ENCODE peak calls at places on chromosomes 2 and 18, in six cellular contexts. One of them, this sample, is unnamed.

GRCh38 chr18:25310045-25310444 is 41.9 kb downstream of the ZNF521 start:
- DNase-seq in left lung: no peak
- DNase-seq in tibial artery: no peak
- DNase-seq in mucosa of descending colon: no peak
- DNase-seq in heart right ventricle: no peak
- DNase-seq in CD8-positive, alpha-beta memory T cell: no peak
- DNase-seq in this sample: no peak

GRCh38 chr18:77132369-77133050 is at the start of gene MBP:
- DNase-seq in mucosa of descending colon: peak; percentile 95
- DNase-seq in left lung: peak; percentile 84
- DNase-seq in CD8-positive, alpha-beta memory T cell: peak; percentile 66
- DNase-seq in tibial artery: peak; percentile 83
- DNase-seq in heart right ventricle: peak; percentile 59
- DNase-seq in this sample: peak; percentile 91

GRCh38 chr2:72138921-72139381 is 8.7 kb downstream of the CYP26B1 start:
- DNase-seq in heart right ventricle: no peak
- DNase-seq in tibial artery: peak; percentile 69
- DNase-seq in mucosa of descending colon: peak; percentile 34
- DNase-seq in left lung: peak; percentile 23
- DNase-seq in CD8-positive, alpha-beta memory T cell: no peak
- DNase-seq in this sample: peak; percentile 48

GRCh38 chr2:122094557-122094956 is 339.1 kb downstream of the TSN start:
- DNase-seq in tibial artery: no peak
- DNase-seq in left lung: no peak
- DNase-seq in heart right ventricle: no peak
- DNase-seq in CD8-positive, alpha-beta memory T cell: no peak
- DNase-seq in mucosa of descending colon: no peak
- DNase-seq in this sample: no peak

GRCh38 chr2:61889212-61889956 is 928 bp upstream of the CCT4 start:
- DNase-seq in left lung: peak; percentile 35
- DNase-seq in heart right ventricle: peak; percentile 19
- DNase-seq in CD8-positive, alpha-beta memory T cell: no peak
- DNase-seq in tibial artery: peak; percentile 66
- DNase-seq in mucosa of descending colon: peak; percentile 63
- DNase-seq in this sample: no peak

GRCh38 chr2:196143641-196144236 is 27.6 kb downstream of the STK17B start:
- DNase-seq in heart right ventricle: no peak
- DNase-seq in mucosa of descending colon: no peak
- DNase-seq in CD8-positive, alpha-beta memory T cell: no peak
- DNase-seq in tibial artery: no peak
- DNase-seq in left lung: no peak
- DNase-seq in this sample: no peak

GRCh38 chr2:74459377-74460118 is 1.3 kb downstream of the WBP1 start:
- DNase-seq in heart right ventricle: no peak
- DNase-seq in CD8-positive, alpha-beta memory T cell: no peak
- DNase-seq in left lung: no peak
- DNase-seq in tibial artery: no peak
- DNase-seq in mucosa of descending colon: no peak
- DNase-seq in this sample: no peak

GRCh38 chr2:235810297-235810696 is 316.5 kb downstream of the AGAP1 start:
- DNase-seq in CD8-positive, alpha-beta memory T cell: no peak
- DNase-seq in tibial artery: no peak
- DNase-seq in heart right ventricle: no peak
- DNase-seq in mucosa of descending colon: no peak
- DNase-seq in left lung: no peak
- DNase-seq in this sample: no peak

GRCh38 chr2:8542381-8543064 is 139.3 kb upstream of the ID2 start:
- DNase-seq in left lung: no peak
- DNase-seq in mucosa of descending colon: no peak
- DNase-seq in heart right ventricle: no peak
- DNase-seq in tibial artery: peak; percentile 57
- DNase-seq in CD8-positive, alpha-beta memory T cell: no peak
- DNase-seq in this sample: no peak

GRCh38 chr18:44945847-44946490 is 265.3 kb downstream of the SETBP1 start:
- DNase-seq in heart right ventricle: no peak
- DNase-seq in tibial artery: no peak
- DNase-seq in left lung: no peak
- DNase-seq in mucosa of descending colon: no peak
- DNase-seq in CD8-positive, alpha-beta memory T cell: no peak
- DNase-seq in this sample: no peak

GRCh38 chr2:73156539-73157124 is 43.9 kb upstream of the RAB11FIP5 start:
- DNase-seq in CD8-positive, alpha-beta memory T cell: peak; percentile 20
- DNase-seq in left lung: peak; percentile 52
- DNase-seq in heart right ventricle: peak; percentile 66
- DNase-seq in tibial artery: peak; percentile 71
- DNase-seq in mucosa of descending colon: peak; percentile 60
- DNase-seq in this sample: peak; percentile 74

GRCh38 chr2:17915099-17915498 is 36.6 kb downstream of the KCNS3 start:
- DNase-seq in CD8-positive, alpha-beta memory T cell: no peak
- DNase-seq in heart right ventricle: no peak
- DNase-seq in mucosa of descending colon: no peak
- DNase-seq in left lung: no peak
- DNase-seq in tibial artery: no peak
- DNase-seq in this sample: no peak

DNA sequence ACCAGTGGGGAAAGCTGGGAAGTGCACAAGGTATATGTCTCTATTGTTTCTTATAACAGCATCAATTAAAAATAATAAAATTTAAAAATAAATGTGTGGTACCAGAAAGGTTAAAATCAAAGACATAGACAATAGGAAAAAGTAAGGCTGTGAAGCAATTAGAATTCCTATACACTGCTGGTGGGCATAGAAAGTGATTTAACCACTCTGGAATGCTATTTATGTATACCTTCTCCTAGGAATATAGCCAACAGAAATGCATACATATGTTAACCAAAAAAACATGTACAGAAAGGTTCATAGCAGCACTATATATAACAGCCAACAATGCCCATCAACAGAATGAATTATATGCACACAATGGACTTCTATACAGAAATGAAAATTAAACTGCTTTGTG is 43.0 kb downstream of the WDSUB1 start:
- DNase-seq in mucosa of descending colon: no peak
- DNase-seq in left lung: no peak
- DNase-seq in heart right ventricle: no peak
- DNase-seq in tibial artery: no peak
- DNase-seq in CD8-positive, alpha-beta memory T cell: no peak
- DNase-seq in this sample: no peak
- H3K36me3 ChIP-seq in mucosa of descending colon: no peaks in the 10 kb centered on the region
- H3K36me3 ChIP-seq in left lung: peaks cover 66% of the 10 kb centered on the region
- H3K36me3 ChIP-seq in heart right ventricle: peaks cover 90% of the 10 kb centered on the region
- H3K36me3 ChIP-seq in tibial artery: peaks cover 73% of the 10 kb centered on the region
- H3K36me3 ChIP-seq in CD8-positive, alpha-beta memory T cell: no peaks in the 10 kb centered on the region
- H3K36me3 ChIP-seq in this sample: no peaks in the 10 kb centered on the region

GRCh38 chr2:86021396-86022378 is 84.0 kb downstream of the POLR1A start:
- DNase-seq in CD8-positive, alpha-beta memory T cell: no peak
- DNase-seq in tibial artery: peak; percentile 48
- DNase-seq in left lung: peak; percentile 27
- DNase-seq in heart right ventricle: no peak
- DNase-seq in mucosa of descending colon: no peak
- DNase-seq in this sample: peak; percentile 35
- H3K36me3 ChIP-seq in CD8-positive, alpha-beta memory T cell: no peaks in the 10 kb centered on the region
- H3K36me3 ChIP-seq in tibial artery: peaks cover 3% of the 10 kb centered on the region
- H3K36me3 ChIP-seq in left lung: peaks cover 28% of the 10 kb centered on the region
- H3K36me3 ChIP-seq in heart right ventricle: peaks cover 23% of the 10 kb centered on the region
- H3K36me3 ChIP-seq in mucosa of descending colon: no peaks in the 10 kb centered on the region
- H3K36me3 ChIP-seq in this sample: no peaks in the 10 kb centered on the region

DNA sequence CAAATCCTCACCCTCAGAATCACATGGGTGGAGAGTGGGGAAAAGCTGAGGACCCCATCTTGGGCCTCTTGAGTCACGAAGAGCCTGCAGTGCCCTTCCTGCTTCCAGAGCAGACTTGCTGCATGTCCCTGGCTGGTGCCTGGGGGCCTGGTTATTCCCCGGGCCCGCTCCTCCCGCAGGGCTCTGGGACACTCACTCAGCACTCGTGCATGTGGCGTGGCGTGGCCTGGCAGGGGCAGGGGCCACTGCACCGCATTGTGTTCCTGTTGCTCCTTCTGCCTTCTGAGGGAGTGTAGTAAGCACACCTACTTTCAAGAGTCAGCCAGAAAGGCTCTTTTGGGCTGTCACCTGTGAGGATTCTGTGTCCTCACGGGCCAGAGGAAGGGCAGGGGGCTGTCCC is 17.4 kb upstream of the MZT2A start:
- DNase-seq in heart right ventricle: no peak
- DNase-seq in left lung: no peak
- DNase-seq in mucosa of descending colon: no peak
- DNase-seq in tibial artery: no peak
- DNase-seq in CD8-positive, alpha-beta memory T cell: no peak
- DNase-seq in this sample: no peak
- H3K36me3 ChIP-seq in heart right ventricle: peaks cover 90% of the 10 kb centered on the region
- H3K36me3 ChIP-seq in left lung: peaks cover 97% of the 10 kb centered on the region
- H3K36me3 ChIP-seq in mucosa of descending colon: no peaks in the 10 kb centered on the region
- H3K36me3 ChIP-seq in tibial artery: peaks cover 14% of the 10 kb centered on the region
- H3K36me3 ChIP-seq in CD8-positive, alpha-beta memory T cell: peaks cover 11% of the 10 kb centered on the region
- H3K36me3 ChIP-seq in this sample: peaks cover 27% of the 10 kb centered on the region

GRCh38 chr2:32404691-32405090 is 47.9 kb downstream of the BIRC6 start:
- DNase-seq in left lung: no peak
- DNase-seq in mucosa of descending colon: no peak
- DNase-seq in CD8-positive, alpha-beta memory T cell: no peak
- DNase-seq in tibial artery: no peak
- DNase-seq in heart right ventricle: no peak
- DNase-seq in this sample: no peak
- H3K36me3 ChIP-seq in left lung: peaks cover 86% of the 10 kb centered on the region
- H3K36me3 ChIP-seq in mucosa of descending colon: no peaks in the 10 kb centered on the region
- H3K36me3 ChIP-seq in CD8-positive, alpha-beta memory T cell: peaks cover 4% of the 10 kb centered on the region
- H3K36me3 ChIP-seq in tibial artery: peaks cover 17% of the 10 kb centered on the region
- H3K36me3 ChIP-seq in heart right ventricle: peaks cover 100% of the 10 kb centered on the region
- H3K36me3 ChIP-seq in this sample: peaks cover 23% of the 10 kb centered on the region

GRCh38 chr2:173958198-173958846 is 6.9 kb downstream of the SP3 start:
- DNase-seq in tibial artery: no peak
- DNase-seq in heart right ventricle: no peak
- DNase-seq in CD8-positive, alpha-beta memory T cell: no peak
- DNase-seq in mucosa of descending colon: no peak
- DNase-seq in left lung: no peak
- DNase-seq in this sample: no peak

GRCh38 chr2:173957517-173957916 is 7.7 kb downstream of the SP3 start:
- DNase-seq in left lung: no peak
- DNase-seq in CD8-positive, alpha-beta memory T cell: no peak
- DNase-seq in tibial artery: no peak
- DNase-seq in mucosa of descending colon: no peak
- DNase-seq in heart right ventricle: no peak
- DNase-seq in this sample: no peak

GRCh38 chr2:173955004-173955403 is 10.2 kb downstream of the SP3 start:
- DNase-seq in left lung: no peak
- DNase-seq in tibial artery: no peak
- DNase-seq in CD8-positive, alpha-beta memory T cell: no peak
- DNase-seq in heart right ventricle: no peak
- DNase-seq in mucosa of descending colon: no peak
- DNase-seq in this sample: no peak

GRCh38 chr2:173955867-173956266 is 9.3 kb downstream of the SP3 start:
- DNase-seq in heart right ventricle: no peak
- DNase-seq in left lung: no peak
- DNase-seq in tibial artery: no peak
- DNase-seq in mucosa of descending colon: no peak
- DNase-seq in CD8-positive, alpha-beta memory T cell: no peak
- DNase-seq in this sample: no peak

DNA sequence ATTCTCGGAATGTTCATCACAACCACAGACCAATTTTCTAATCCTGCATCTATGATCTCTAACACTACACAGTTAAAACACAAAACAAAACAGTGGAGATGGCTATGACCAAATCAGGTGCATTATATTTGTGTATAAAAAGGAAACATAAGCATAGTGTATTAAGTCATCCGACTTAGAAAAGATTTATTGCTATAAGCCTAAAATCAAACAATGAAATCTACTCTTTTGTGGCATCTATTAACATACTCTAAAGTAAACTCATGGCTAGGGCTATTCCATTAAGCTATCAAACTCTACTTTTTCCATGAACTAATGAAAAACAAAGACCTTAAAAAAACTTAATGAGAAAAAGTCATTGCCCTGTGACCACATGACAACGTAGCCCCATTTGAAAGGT is 8.7 kb downstream of the SP3 start:
- DNase-seq in mucosa of descending colon: no peak
- DNase-seq in heart right ventricle: no peak
- DNase-seq in left lung: no peak
- DNase-seq in CD8-positive, alpha-beta memory T cell: no peak
- DNase-seq in tibial artery: no peak
- DNase-seq in this sample: no peak
- H3K36me3 ChIP-seq in mucosa of descending colon: no peaks in the 10 kb centered on the region
- H3K36me3 ChIP-seq in heart right ventricle: peaks cover 48% of the 10 kb centered on the region
- H3K36me3 ChIP-seq in left lung: peaks cover 30% of the 10 kb centered on the region
- H3K36me3 ChIP-seq in CD8-positive, alpha-beta memory T cell: peaks cover 26% of the 10 kb centered on the region
- H3K36me3 ChIP-seq in tibial artery: peaks cover 15% of the 10 kb centered on the region
- H3K36me3 ChIP-seq in this sample: no peaks in the 10 kb centered on the region

DNA sequence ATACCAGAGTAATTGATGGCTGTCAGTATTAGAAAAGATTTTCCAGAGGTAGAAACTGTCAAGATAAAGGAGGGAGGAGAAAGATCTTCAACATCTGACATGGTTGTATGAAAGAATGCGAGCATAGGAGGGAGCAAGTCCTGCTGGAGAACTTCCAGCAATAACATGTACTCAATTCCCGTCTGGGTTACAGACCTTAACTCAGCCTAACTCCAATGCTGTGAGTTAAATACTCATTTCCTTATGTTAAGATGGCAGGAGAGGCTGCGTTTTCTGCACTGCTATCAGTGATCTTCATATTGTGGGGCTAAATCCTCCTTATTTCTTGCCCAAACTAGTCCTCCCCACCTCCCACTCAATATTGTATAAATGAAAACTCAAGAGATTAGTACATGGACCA is 6.7 kb upstream of the CERS6 start:
- DNase-seq in heart right ventricle: no peak
- DNase-seq in tibial artery: no peak
- DNase-seq in left lung: no peak
- DNase-seq in CD8-positive, alpha-beta memory T cell: no peak
- DNase-seq in mucosa of descending colon: no peak
- DNase-seq in this sample: no peak
- H3K36me3 ChIP-seq in heart right ventricle: no peaks in the 10 kb centered on the region
- H3K36me3 ChIP-seq in tibial artery: no peaks in the 10 kb centered on the region
- H3K36me3 ChIP-seq in left lung: no peaks in the 10 kb centered on the region
- H3K36me3 ChIP-seq in CD8-positive, alpha-beta memory T cell: no peaks in the 10 kb centered on the region
- H3K36me3 ChIP-seq in mucosa of descending colon: no peaks in the 10 kb centered on the region
- H3K36me3 ChIP-seq in this sample: no peaks in the 10 kb centered on the region

This sample was measured in right lobe of liver.